ENCODE peak calls at places on chromosome 22, in six cellular contexts. J, B, K, D, X and O are unnamed samples.
A peak's percentile ranks its signal among the peaks of the same experiment; 100 is the strongest.

GRCh38 chr22:36610567-36610966 is 81.6 kb upstream of the EIF3D start:
- DNase-seq in J (no peak), B (no peak), K (no peak), D (no peak), X (no peak), O (no peak)

GRCh38 chr22:49026476-49027121 is 801.1 kb downstream of the BRD1 start:
- DNase-seq in J (no peak), B (no peak), K (no peak), D (peak; percentile 73), X (peak; percentile 77), O (peak; percentile 45)

GRCh38 chr22:40216041-40216756 is 38.5 kb downstream of the TNRC6B start:
- DNase-seq in J (no peak), B (no peak), K (no peak), D (peak; percentile 75), X (no peak), O (no peak)

GRCh38 chr22:40982482-40983385 is 31.6 kb downstream of the RBX1 start:
- DNase-seq in J (no peak), B (no peak), K (no peak), D (peak; percentile 86), X (no peak), O (no peak)

GRCh38 chr22:20268350-20269012 is 363 bp upstream of the RTN4R start:
- DNase-seq in J (no peak), B (no peak), K (peak; percentile 26), D (peak; percentile 83), X (peak; percentile 65), O (peak; percentile 93)

GRCh38 chr22:33923660-33924246 is 3.5 kb upstream of the LARGE1 start:
- DNase-seq in J (peak; percentile 35), B (no peak), K (peak; percentile 84), D (peak; percentile 90), X (peak; percentile 77), O (peak; percentile 94)

GRCh38 chr22:50548046-50548912 is 2.6 kb downstream of the KLHDC7B start:
- DNase-seq in J (no peak), B (no peak), K (no peak), D (peak; percentile 84), X (no peak), O (no peak)

GRCh38 chr22:38638216-38638615 is 18.0 kb downstream of the FAM227A start:
- DNase-seq in J (no peak), B (no peak), K (no peak), D (no peak), X (no peak), O (no peak)

GRCh38 chr22:24426859-24427499 is 420 bp upstream of the ADORA2A start:
- DNase-seq in J (no peak), B (no peak), K (no peak), D (peak; percentile 71), X (no peak), O (no peak)

GRCh38 chr22:36373258-36373579 is 14.5 kb downstream of the MYH9 start:
- DNase-seq in J (peak; percentile 85), B (no peak), K (no peak), D (no peak), X (no peak), O (no peak)

GRCh38 chr22:45009881-45010531 is at the start of gene PHF21B:
- DNase-seq in J (no peak), B (no peak), K (peak; percentile 40), D (peak; percentile 91), X (peak; percentile 90), O (peak; percentile 97)

GRCh38 chr22:39117585-39118191 is 20.6 kb downstream of the APOBEC3H start:
- DNase-seq in J (no peak), B (no peak), K (peak; percentile 70), D (peak; percentile 82), X (peak; percentile 74), O (peak; percentile 68)

GRCh38 chr22:44402196-44403111 is 89.7 kb upstream of the SHISAL1 start:
- DNase-seq in J (peak; percentile 11), B (peak; percentile 38), K (no peak), D (no peak), X (no peak), O (no peak)

GRCh38 chr22:21949569-21949918 is 3.1 kb downstream of the PPM1F start:
- DNase-seq in J (no peak), B (no peak), K (no peak), D (no peak), X (no peak), O (no peak)

GRCh38 chr22:49810363-49811013 is 17.2 kb downstream of the BRD1 start:
- DNase-seq in J (no peak), B (no peak), K (no peak), D (no peak), X (no peak), O (no peak)

GRCh38 chr22:44455963-44456358 is 42.1 kb downstream of the RTL6 start:
- DNase-seq in J (no peak), B (no peak), K (no peak), D (no peak), X (no peak), O (no peak)

GRCh38 chr22:32660292-32660691 is 141.2 kb upstream of the TIMP3 start:
- DNase-seq in J (peak; percentile 63), B (no peak), K (peak; percentile 71), D (peak; percentile 83), X (peak; percentile 75), O (peak; percentile 79)

GRCh38 chr22:39699631-39700348 is 129.2 kb downstream of the CACNA1I start:
- DNase-seq in J (no peak), B (no peak), K (no peak), D (no peak), X (no peak), O (peak; percentile 82)

GRCh38 chr22:39155421-39155820 is 2.9 kb upstream of the CBX7 start:
- DNase-seq in J (no peak), B (no peak), K (no peak), D (no peak), X (no peak), O (no peak)

GRCh38 chr22:49392841-49393510 is 434.7 kb downstream of the BRD1 start:
- DNase-seq in J (no peak), B (no peak), K (no peak), D (no peak), X (no peak), O (no peak)

DNA sequence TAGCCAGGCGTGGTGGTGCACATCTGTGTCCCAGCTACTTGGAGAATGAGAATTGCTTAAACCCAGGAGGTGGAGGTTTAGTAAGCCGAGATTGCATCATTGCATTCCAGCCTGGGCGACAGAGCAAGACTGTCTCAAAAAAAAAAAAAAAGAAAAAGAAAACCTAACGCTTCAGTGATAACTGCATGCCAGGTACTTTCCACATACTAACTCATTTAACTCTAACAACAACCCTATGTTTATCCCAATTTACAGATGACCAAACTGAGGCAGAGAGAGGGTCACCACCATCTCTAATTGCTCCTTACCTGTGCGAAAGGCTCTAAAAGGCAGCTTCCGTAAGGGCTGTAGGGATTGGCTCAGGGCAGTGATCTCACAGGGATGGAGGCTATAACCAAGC is 11.6 kb downstream of the PISD start:
- DNase-seq in J (no peak), B (no peak), K (peak; percentile 74), D (no peak), X (no peak), O (no peak)
- H3K27ac ChIP-seq in J (no peak overlapping the region), B (peak overlapping the region; percentile 88), K (no peak overlapping the region), D (no peak overlapping the region), X (no peak overlapping the region), O (no peak overlapping the region)

GRCh38 chr22:19239464-19239863 is 52.1 kb downstream of the CLTCL1 start:
- DNase-seq in J (no peak), B (no peak), K (no peak), D (no peak), X (no peak), O (no peak)
- H3K27ac ChIP-seq in J (no peak overlapping the region), B (no peak overlapping the region), K (no peak overlapping the region), D (no peak overlapping the region), X (no peak overlapping the region), O (no peak overlapping the region)

GRCh38 chr22:17476838-17477237 is 86.5 kb upstream of the SLC25A18 start:
- DNase-seq in J (no peak), B (no peak), K (peak; percentile 66), D (no peak), X (no peak), O (no peak)

GRCh38 chr22:17471901-17472566 is 91.3 kb upstream of the SLC25A18 start:
- DNase-seq in J (no peak), B (no peak), K (peak; percentile 46), D (no peak), X (no peak), O (peak; percentile 73)

GRCh38 chr22:17477401-17477833 is 85.9 kb upstream of the SLC25A18 start:
- DNase-seq in J (peak; percentile 50), B (no peak), K (peak; percentile 82), D (no peak), X (no peak), O (peak; percentile 18)

GRCh38 chr22:17472886-17473285 is 90.4 kb upstream of the SLC25A18 start:
- DNase-seq in J (no peak), B (no peak), K (no peak), D (no peak), X (peak; percentile 51), O (peak; percentile 86)

DNA sequence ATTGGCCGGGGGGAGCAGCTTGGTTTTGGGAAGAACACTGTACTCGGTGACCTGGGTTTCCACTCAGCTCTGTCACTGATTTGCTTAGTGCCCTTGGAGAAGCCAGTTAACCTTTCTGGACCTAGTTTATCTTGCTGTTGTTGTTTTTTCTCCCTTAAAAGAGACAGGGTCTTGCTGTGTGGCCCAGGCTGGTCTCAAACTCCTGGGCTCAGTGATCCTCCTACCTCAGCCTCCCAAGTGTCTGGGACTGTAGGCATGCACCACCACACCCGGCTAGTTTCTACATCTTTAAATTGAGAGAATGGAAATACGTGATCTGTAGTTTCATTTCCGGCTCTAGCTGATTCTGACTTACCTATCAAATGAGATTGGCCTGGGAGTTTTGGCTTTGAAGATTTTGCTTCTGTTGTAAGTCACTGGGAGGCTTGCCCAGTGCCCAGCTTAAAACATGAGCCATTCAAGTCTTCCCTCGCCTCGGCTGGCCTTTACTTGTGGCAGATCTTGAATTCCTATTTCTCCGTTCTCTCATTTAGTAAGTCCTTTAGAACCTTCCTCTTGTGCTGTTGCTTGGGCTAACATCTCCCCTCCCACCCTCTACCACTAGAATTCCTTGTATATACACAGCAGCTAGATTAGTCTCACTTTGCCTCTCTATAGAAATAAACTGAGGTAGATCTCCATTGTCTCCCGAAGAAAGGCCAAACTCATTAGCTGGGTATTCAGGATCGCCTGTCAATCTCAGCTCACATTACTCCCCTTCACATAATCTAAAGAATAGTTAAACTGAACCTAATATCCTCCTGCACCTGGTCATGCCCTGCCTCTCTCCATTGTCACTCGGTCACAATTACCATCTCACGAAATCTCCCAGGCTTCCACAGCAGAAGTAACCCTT is 87.7 kb upstream of the SLC25A18 start:
- DNase-seq in J (no peak), B (no peak), K (no peak), D (no peak), X (no peak), O (peak; percentile 85)
- H3K27ac ChIP-seq in J (no peak overlapping the region), B (no peak overlapping the region), K (no peak overlapping the region), D (no peak overlapping the region), X (no peak overlapping the region), O (peak overlapping the region; percentile 95)

GRCh38 chr22:46461566-46462180 is 75.7 kb downstream of the CELSR1 start:
- DNase-seq in J (no peak), B (no peak), K (no peak), D (no peak), X (no peak), O (no peak)

GRCh38 chr22:46458525-46458924 is 78.9 kb downstream of the CELSR1 start:
- DNase-seq in J (no peak), B (no peak), K (no peak), D (no peak), X (no peak), O (no peak)

GRCh38 chr22:46459347-46460065 is 77.9 kb downstream of the CELSR1 start:
- DNase-seq in J (no peak), B (no peak), K (no peak), D (no peak), X (no peak), O (no peak)

GRCh38 chr22:46462726-46463371 is 74.6 kb downstream of the CELSR1 start:
- DNase-seq in J (no peak), B (no peak), K (no peak), D (no peak), X (no peak), O (no peak)

GRCh38 chr22:46460835-46461234 is 76.6 kb downstream of the CELSR1 start:
- DNase-seq in J (no peak), B (no peak), K (no peak), D (no peak), X (no peak), O (no peak)
- H3K27ac ChIP-seq in J (no peak overlapping the region), B (no peak overlapping the region), K (no peak overlapping the region), D (no peak overlapping the region), X (no peak overlapping the region), O (no peak overlapping the region)